ENCODE peak calls at places on chromosomes 16 and 17, in seven cellular contexts. S, K, Q, Y, R, N and Z are unnamed samples.

GRCh38 chr17:74276561-74277009 is 2.6 kb downstream of the DNAI2 start:
- DNase-seq in S (no peak), K (no peak), Q (peak), Y (no peak), R (no peak), N (no peak), Z (no peak)

GRCh38 chr16:48547530-48547929 is 62.5 kb downstream of the N4BP1 start:
- DNase-seq in S (no peak), K (no peak), Q (no peak), Y (no peak), R (no peak), N (no peak), Z (peak)

GRCh38 chr16:48498761-48499600 is 111.0 kb downstream of the N4BP1 start:
- DNase-seq in S (peak), K (peak), Q (peak), Y (no peak), R (peak), N (peak), Z (no peak)

GRCh38 chr17:11885051-11885450 is 112.2 kb downstream of the ZNF18 start:
- DNase-seq in S (peak), K (no peak), Q (no peak), Y (no peak), R (no peak), N (no peak), Z (no peak)

GRCh38 chr17:76993636-76994035 is 125.4 kb downstream of the MGAT5B start:
- DNase-seq in S (no peak), K (no peak), Q (no peak), Y (no peak), R (no peak), N (no peak), Z (no peak)

GRCh38 chr17:601462-602303 is 113.0 kb downstream of the VPS53 start:
- DNase-seq in S (no peak), K (peak), Q (no peak), Y (no peak), R (no peak), N (peak), Z (no peak)

GRCh38 chr17:7873051-7873450 is 15.2 kb downstream of the CYB5D1 start:
- DNase-seq in S (no peak), K (no peak), Q (no peak), Y (no peak), R (no peak), N (no peak), Z (no peak)

GRCh38 chr17:10729334-10730193 is at the start of gene TMEM220:
- DNase-seq in S (peak), K (peak), Q (peak), Y (peak), R (peak), N (peak), Z (peak)

GRCh38 chr16:77579283-77579985 is 142.9 kb upstream of the NUDT7 start:
- DNase-seq in S (no peak), K (no peak), Q (no peak), Y (no peak), R (no peak), N (no peak), Z (no peak)

GRCh38 chr17:50396261-50397110 is 837 bp downstream of the LRRC59 start:
- DNase-seq in S (peak), K (peak), Q (no peak), Y (no peak), R (peak), N (peak), Z (no peak)

GRCh38 chr17:13833921-13834320 is 232.2 kb upstream of the HS3ST3A1 start:
- DNase-seq in S (no peak), K (no peak), Q (no peak), Y (no peak), R (no peak), N (no peak), Z (no peak)

GRCh38 chr17:19304209-19304608 is 58.3 kb downstream of the B9D1 start:
- DNase-seq in S (no peak), K (peak), Q (peak), Y (no peak), R (peak), N (peak), Z (no peak)

GRCh38 chr17:36705651-36706436 is 104.5 kb downstream of the MRM1 start:
- DNase-seq in S (peak), K (peak), Q (no peak), Y (no peak), R (peak), N (peak), Z (no peak)

GRCh38 chr17:76032073-76032779 is 5.1 kb upstream of the EVPL start:
- DNase-seq in S (no peak), K (no peak), Q (no peak), Y (no peak), R (no peak), N (no peak), Z (no peak)

GRCh38 chr17:45096141-45096540 is 35.0 kb downstream of the NMT1 start:
- DNase-seq in S (no peak), K (no peak), Q (no peak), Y (no peak), R (peak), N (no peak), Z (no peak)

GRCh38 chr16:6481894-6482293 is 850.8 kb upstream of the RBFOX1 start:
- DNase-seq in S (no peak), K (no peak), Q (no peak), Y (no peak), R (no peak), N (no peak), Z (no peak)

GRCh38 chr17:48647103-48647963 is 21.2 kb upstream of the HOXB9 start:
- DNase-seq in S (no peak), K (no peak), Q (no peak), Y (no peak), R (no peak), N (peak), Z (no peak)

GRCh38 chr17:36687736-36688135 is 86.4 kb downstream of the MRM1 start:
- DNase-seq in S (no peak), K (no peak), Q (no peak), Y (no peak), R (no peak), N (no peak), Z (no peak)

GRCh38 chr17:8552582-8553320 is 77.8 kb downstream of the MYH10 start:
- DNase-seq in S (no peak), K (no peak), Q (no peak), Y (no peak), R (peak), N (no peak), Z (no peak)

GRCh38 chr17:66538776-66539175 is 236.4 kb downstream of the PRKCA start:
- DNase-seq in S (no peak), K (no peak), Q (no peak), Y (no peak), R (no peak), N (no peak), Z (no peak)

DNA sequence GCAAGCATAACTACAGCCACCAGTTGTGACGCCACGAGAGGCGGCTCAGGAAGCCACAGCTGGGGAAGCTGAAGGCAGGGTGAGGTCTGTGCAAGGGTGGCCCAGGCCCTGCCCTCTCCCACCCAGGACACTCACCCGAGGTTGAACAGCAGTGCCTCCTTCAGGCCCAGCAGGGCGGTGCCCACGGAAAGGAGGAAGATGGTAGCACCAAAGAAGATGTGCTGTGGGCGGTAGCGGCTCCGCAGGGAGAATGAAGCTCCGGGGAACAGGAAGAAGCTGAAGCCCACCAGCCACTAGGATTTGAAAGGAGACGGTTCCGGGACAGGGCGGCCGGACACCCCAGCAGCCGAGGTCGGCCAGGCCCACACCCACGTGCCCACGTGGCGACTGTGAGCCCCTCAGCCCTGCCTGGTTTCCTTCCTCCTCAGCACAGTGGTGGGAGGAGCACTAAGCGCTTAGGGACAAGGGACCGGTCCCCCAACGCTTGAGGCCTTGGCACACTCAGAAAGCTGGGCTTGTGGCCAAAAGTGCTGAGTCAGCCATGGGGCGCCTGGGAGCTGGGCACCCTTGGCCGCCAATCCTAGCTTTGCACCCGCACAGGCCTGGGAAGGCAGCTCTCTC is 11.0 kb downstream of the CYB561 start:
- DNase-seq in S (peak), K (peak), Q (peak), Y (no peak), R (peak), N (peak), Z (no peak)
- TF ChIP-seq CTCF in S (no peak), K (no peak), Q (no peak), Y (peak), R (peak), N (no peak), Z (no peak)

DNA sequence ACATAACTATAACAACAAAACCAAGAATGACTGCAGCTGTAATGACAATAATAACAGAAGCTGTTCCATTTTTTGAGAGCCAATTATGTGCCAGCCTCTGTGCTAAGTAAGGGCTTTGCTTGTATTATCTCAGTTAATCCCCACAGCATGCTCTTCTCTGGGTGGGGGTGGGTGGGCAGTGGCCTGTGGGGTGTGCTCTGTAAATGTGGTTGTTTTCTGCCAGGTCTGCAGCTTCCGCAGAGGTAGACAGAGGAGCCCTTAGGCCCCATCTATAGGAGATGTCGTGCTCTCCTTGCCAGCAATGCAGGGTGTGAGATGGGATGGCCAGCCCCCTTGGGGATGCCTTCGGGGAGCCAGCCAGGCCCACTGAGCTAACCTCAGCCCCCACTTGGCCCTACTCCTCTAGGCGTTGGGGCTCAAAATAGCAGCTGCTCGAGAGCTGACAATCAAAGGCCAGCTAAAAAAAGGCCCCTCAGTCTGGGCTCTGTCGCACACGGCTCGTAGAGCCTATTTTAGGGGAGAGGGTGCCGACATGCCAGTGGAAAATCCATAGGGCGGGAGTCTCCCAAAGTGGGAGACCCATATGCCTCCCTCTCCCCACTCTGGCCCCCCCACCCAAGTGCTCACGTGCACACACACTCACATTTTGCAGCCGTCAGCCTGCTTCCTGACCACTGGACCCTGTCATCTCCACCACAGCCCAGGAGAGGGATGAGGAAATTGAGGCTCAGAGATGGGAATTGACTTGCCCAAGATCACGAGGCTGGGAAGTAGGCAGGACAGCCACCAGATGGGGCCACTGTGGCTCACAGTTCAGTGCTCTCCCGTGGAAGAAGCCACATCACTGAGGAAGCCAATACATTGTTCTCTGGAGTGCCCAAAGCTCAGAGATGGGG is 15.8 kb downstream of the CDH16 start:
- DNase-seq in S (no peak), K (no peak), Q (no peak), Y (no peak), R (no peak), N (no peak), Z (no peak)
- TF ChIP-seq CTCF in S (no peak), K (no peak), Q (no peak), Y (no peak), R (no peak), N (no peak), Z (no peak)

DNA sequence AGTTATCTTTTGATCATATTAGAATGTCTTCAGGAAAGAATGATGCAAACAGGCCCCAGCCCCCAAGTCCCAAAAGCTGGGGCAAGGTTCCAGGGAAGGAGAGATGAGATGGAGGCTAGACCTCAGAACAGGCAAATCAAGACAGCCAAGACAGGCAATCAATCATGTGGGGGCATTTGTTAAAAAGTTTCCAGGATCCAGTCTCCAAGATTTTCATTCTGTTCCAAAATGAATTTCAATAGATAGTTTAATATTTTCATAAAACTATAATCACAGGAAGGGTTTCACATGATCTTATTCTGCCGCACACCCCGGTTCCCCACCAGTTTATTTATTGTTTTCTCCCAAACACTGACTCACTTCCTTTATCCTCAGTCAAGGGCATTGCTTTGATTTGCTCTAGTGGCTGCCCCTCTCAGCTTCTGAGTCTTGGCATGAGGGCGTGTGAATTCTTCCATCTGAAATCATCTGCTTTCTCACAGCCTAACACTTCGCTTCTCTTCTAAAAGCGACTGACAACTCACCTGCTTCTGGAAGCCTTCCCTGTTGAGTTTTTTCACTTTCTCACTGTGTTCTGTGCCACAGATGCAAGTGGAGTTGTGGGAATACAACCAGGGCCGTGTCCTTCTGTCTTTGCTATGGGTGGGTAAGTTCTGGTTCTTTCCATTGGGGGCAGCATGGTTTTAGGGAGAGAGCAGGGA is 12.2 kb upstream of the TERF2 start:
- DNase-seq in S (peak), K (peak), Q (peak), Y (no peak), R (peak), N (peak), Z (peak)
- TF ChIP-seq CTCF in S (peak), K (peak), Q (peak), Y (peak), R (peak), N (peak), Z (peak)

GRCh38 chr16:71367243-71367976 is 8.9 kb downstream of the CALB2 start:
- DNase-seq in S (peak), K (peak), Q (no peak), Y (peak), R (peak), N (peak), Z (no peak)
- TF ChIP-seq CTCF in S (peak), K (peak), Q (no peak), Y (peak), R (peak), N (peak), Z (peak)